ENCODE peak calls at places on chromosomes 3 and 15, in ten cellular contexts. E is BE2C; J is stimulated activated naive B cell treated with anti-CD40 and anti-IgM and Interleukin-4, amounts not matched to agents 10 μg/mL and 1 μg/mL and 100 μg/mL, for 72 hours; O is stimulated activated CD8-positive, alpha-beta memory T cell treated with anti-CD3 and anti-CD28 coated beads, Interleukin-2, amount 100 ng/mL, for 1 hour; U is amniotic stem cell; Q is anterior cingulate cortex; F is frontal cortex; D is left colon; C is cardiac fibroblast; W is NCI-H2107. X is an unnamed sample.

GRCh38 chr3:125154800-125155269 is 57.7 kb downstream of the SLC12A8 start:
- DNase-seq in E (no peak), J (no peak), O (no peak), U (no peak), Q (no peak), F (no peak), D (no peak), C (no peak), W (no peak), X (no peak)

GRCh38 chr15:31606261-31606669 is 279.6 kb downstream of the KLF13 start:
- DNase-seq in E (no peak), J (no peak), O (no peak), U (peak), Q (no peak), F (no peak), D (no peak), C (peak), W (no peak), X (no peak)

GRCh38 chr3:120563356-120564022 is 32.6 kb upstream of the NDUFB4 start:
- DNase-seq in E (no peak), J (no peak), O (no peak), U (no peak), Q (no peak), F (no peak), D (no peak), C (no peak), W (no peak), X (no peak)

GRCh38 chr3:27358372-27358771 is 10.8 kb downstream of the NEK10 start:
- DNase-seq in E (no peak), J (no peak), O (no peak), U (no peak), Q (no peak), F (no peak), D (no peak), C (no peak), W (no peak), X (no peak)

GRCh38 chr3:52088445-52089367 is 32.3 kb upstream of the DUSP7 start:
- DNase-seq in E (peak), J (no peak), O (no peak), U (no peak), Q (no peak), F (no peak), D (no peak), C (peak), W (no peak), X (no peak)

GRCh38 chr15:37046876-37047614 is 53.3 kb downstream of the MEIS2 start:
- DNase-seq in E (no peak), J (no peak), O (no peak), U (no peak), Q (no peak), F (no peak), D (no peak), C (peak), W (no peak), X (no peak)

GRCh38 chr15:72389231-72389630 is 8.9 kb upstream of the TMEM202 start:
- DNase-seq in E (no peak), J (no peak), O (no peak), U (no peak), Q (no peak), F (no peak), D (no peak), C (no peak), W (no peak), X (no peak)

GRCh38 chr15:67839358-67839928 is 402 bp downstream of the RNU6-1 start:
- DNase-seq in E (peak), J (peak), O (no peak), U (no peak), Q (peak), F (peak), D (no peak), C (peak), W (no peak), X (no peak)

GRCh38 chr15:99674279-99674678 is 59.0 kb downstream of the LYSMD4 start:
- DNase-seq in E (no peak), J (no peak), O (no peak), U (no peak), Q (no peak), F (no peak), D (no peak), C (no peak), W (no peak), X (no peak)

GRCh38 chr3:45985532-45986302 is 9.9 kb downstream of the FYCO1 start:
- DNase-seq in E (no peak), J (no peak), O (no peak), U (no peak), Q (no peak), F (no peak), D (no peak), C (peak), W (no peak), X (no peak)

GRCh38 chr3:139630532-139630931 is 47.2 kb downstream of the NMNAT3 start:
- DNase-seq in E (no peak), J (no peak), O (no peak), U (no peak), Q (no peak), F (no peak), D (no peak), C (no peak), W (no peak), X (no peak)

GRCh38 chr3:128624526-128625138 is 26.0 kb downstream of the RPN1 start:
- DNase-seq in E (no peak), J (no peak), O (no peak), U (no peak), Q (no peak), F (no peak), D (no peak), C (peak), W (no peak), X (no peak)

GRCh38 chr15:55873024-55873745 is 120.2 kb downstream of the NEDD4 start:
- DNase-seq in E (no peak), J (no peak), O (no peak), U (no peak), Q (no peak), F (no peak), D (no peak), C (peak), W (no peak), X (no peak)

GRCh38 chr3:50245831-50246516 is 10.0 kb downstream of the GNAI2 start:
- DNase-seq in E (peak), J (peak), O (peak), U (peak), Q (peak), F (peak), D (peak), C (peak), W (peak), X (peak)

GRCh38 chr3:43004282-43004681 is 25.2 kb downstream of the GASK1A start:
- DNase-seq in E (no peak), J (no peak), O (no peak), U (no peak), Q (no peak), F (no peak), D (no peak), C (peak), W (no peak), X (no peak)

GRCh38 chr15:72161351-72162132 is 36.0 kb downstream of the GRAMD2A start:
- DNase-seq in E (no peak), J (no peak), O (no peak), U (no peak), Q (no peak), F (no peak), D (no peak), C (no peak), W (no peak), X (no peak)

GRCh38 chr15:91228391-91228790 is 128.3 kb downstream of the SV2B start:
- DNase-seq in E (no peak), J (no peak), O (no peak), U (no peak), Q (no peak), F (no peak), D (no peak), C (no peak), W (no peak), X (no peak)